ENCODE peak calls at places on chromosomes 2 and 18, in four cellular contexts. A is HCT116, C is tibial nerve, Q is EH. R is an unnamed sample.

GRCh38 chr18:40534748-40535147 is 1420.3 kb upstream of the PIK3C3 start:
- DNase-seq in A (no peak), C (no peak), Q (no peak), R (no peak)

GRCh38 chr2:170208967-170209366 is 31.0 kb downstream of the MYO3B start:
- DNase-seq in A (no peak), C (no peak), Q (no peak), R (no peak)

GRCh38 chr2:101409699-101410098 is 22.4 kb upstream of the CREG2 start:
- DNase-seq in A (no peak), C (no peak), Q (no peak), R (no peak)

GRCh38 chr2:61419129-61419528 is 51.8 kb downstream of the USP34 start:
- DNase-seq in A (no peak), C (no peak), Q (no peak), R (no peak)

GRCh38 chr2:19312949-19313348 is 45.5 kb downstream of the OSR1 start:
- DNase-seq in A (peak; percentile 4), C (no peak), Q (peak; percentile 59), R (no peak)

GRCh38 chr2:239158641-239159475 is 242.0 kb downstream of the HDAC4 start:
- DNase-seq in A (no peak), C (no peak), Q (no peak), R (no peak)

GRCh38 chr2:191018663-191019119 is 4.7 kb upstream of the STAT1 start:
- DNase-seq in A (no peak), C (no peak), Q (no peak), R (no peak)

GRCh38 chr2:43026451-43027102 is 199.8 kb downstream of the ZFP36L2 start:
- DNase-seq in A (no peak), C (no peak), Q (no peak), R (no peak)

GRCh38 chr18:32049393-32050161 is 31.0 kb downstream of the RNF125 start:
- DNase-seq in A (no peak), C (peak; percentile 38), Q (peak; percentile 2), R (no peak)

GRCh38 chr2:10900216-10901109 is 11.3 kb upstream of the KCNF1 start:
- DNase-seq in A (peak; percentile 68), C (no peak), Q (peak; percentile 28), R (peak; percentile 15)

GRCh38 chr2:169637620-169638019 is 53.5 kb downstream of the PPIG start:
- DNase-seq in A (no peak), C (no peak), Q (peak; percentile 86), R (no peak)

GRCh38 chr2:184558713-184559464 is 39.4 kb upstream of the ZNF804A start:
- DNase-seq in A (no peak), C (no peak), Q (no peak), R (no peak)

GRCh38 chr18:48408727-48409590 is at the start of gene ZBTB7C:
- DNase-seq in A (no peak), C (no peak), Q (peak; percentile 28), R (peak; percentile 55)

GRCh38 chr2:170162261-170162612 is 15.7 kb upstream of the MYO3B start:
- DNase-seq in A (no peak), C (no peak), Q (peak; percentile 79), R (peak; percentile 13)

GRCh38 chr2:31729442-31730092 is 148.8 kb upstream of the SRD5A2 start:
- DNase-seq in A (peak; percentile 54), C (no peak), Q (peak; percentile 50), R (peak; percentile 37)

GRCh38 chr2:177622516-177622915 is 229.9 kb downstream of the AGPS start:
- DNase-seq in A (peak; percentile 13), C (peak; percentile 12), Q (peak; percentile 41), R (no peak)

GRCh38 chr2:48946444-48947048 is 191.0 kb upstream of the LHCGR start:
- DNase-seq in A (peak; percentile 23), C (peak; percentile 16), Q (peak; percentile 59), R (peak; percentile 68)

GRCh38 chr2:128371648-128372345 is 53.1 kb upstream of the HS6ST1 start:
- DNase-seq in A (no peak), C (no peak), Q (no peak), R (no peak)

GRCh38 chr2:28950941-28951630 is 30.0 kb upstream of the TOGARAM2 start:
- DNase-seq in A (no peak), C (no peak), Q (no peak), R (peak; percentile 38)

GRCh38 chr2:174180165-174180724 is 68.1 kb downstream of the OLA1 start:
- DNase-seq in A (no peak), C (no peak), Q (peak; percentile 20), R (peak; percentile 9)

GRCh38 chr18:46298511-46298910 is 194.3 kb downstream of the HAUS1 start:
- DNase-seq in A (no peak), C (no peak), Q (no peak), R (no peak)

GRCh38 chr2:54429055-54429454 is 27.1 kb upstream of the SPTBN1 start:
- DNase-seq in A (no peak), C (no peak), Q (peak; percentile 58), R (no peak)

GRCh38 chr2:240922234-240922981 is 16.3 kb downstream of the CROCC2 start:
- DNase-seq in A (no peak), C (peak; percentile 3), Q (no peak), R (no peak)

GRCh38 chr2:28583899-28584553 is 88.2 kb downstream of the PLB1 start:
- DNase-seq in A (peak; percentile 80), C (peak; percentile 60), Q (peak; percentile 96), R (peak; percentile 51)

GRCh38 chr2:160389875-160390274 is 103.7 kb downstream of the RBMS1 start:
- DNase-seq in A (no peak), C (no peak), Q (peak; percentile 64), R (no peak)